ENCODE peak calls at places on chromosomes 5 and 9, in nine cellular contexts. One of them, this sample, is unnamed.

GRCh38 chr9:74277532-74277931 is 219.6 kb upstream of the RORB start:
- DNase-seq in cardiac fibroblast: no peak
- DNase-seq in mesothelial cell of epicardium: no peak
- DNase-seq in Calu3: no peak
- DNase-seq in stomach: no peak
- DNase-seq in GM13977: peak
- DNase-seq in mammary epithelial cell: no peak
- DNase-seq in Peyer's patch: no peak
- DNase-seq in A549: no peak
- DNase-seq in this sample: no peak

GRCh38 chr9:104858846-104859245 is 69.1 kb downstream of the ABCA1 start:
- DNase-seq in cardiac fibroblast: peak
- DNase-seq in mesothelial cell of epicardium: no peak
- DNase-seq in Calu3: no peak
- DNase-seq in stomach: no peak
- DNase-seq in GM13977: no peak
- DNase-seq in mammary epithelial cell: no peak
- DNase-seq in Peyer's patch: no peak
- DNase-seq in A549: no peak
- DNase-seq in this sample: no peak

GRCh38 chr9:120882935-120883607 is 6.1 kb upstream of the PHF19 start:
- DNase-seq in cardiac fibroblast: no peak
- DNase-seq in mesothelial cell of epicardium: no peak
- DNase-seq in Calu3: peak
- DNase-seq in stomach: no peak
- DNase-seq in GM13977: no peak
- DNase-seq in mammary epithelial cell: peak
- DNase-seq in Peyer's patch: no peak
- DNase-seq in A549: no peak
- DNase-seq in this sample: no peak

GRCh38 chr9:19087601-19088000 is 15.1 kb downstream of the HAUS6 start:
- DNase-seq in cardiac fibroblast: peak
- DNase-seq in mesothelial cell of epicardium: no peak
- DNase-seq in Calu3: peak
- DNase-seq in stomach: no peak
- DNase-seq in GM13977: no peak
- DNase-seq in mammary epithelial cell: peak
- DNase-seq in Peyer's patch: peak
- DNase-seq in A549: no peak
- DNase-seq in this sample: peak

GRCh38 chr5:38808666-38809343 is 37.0 kb upstream of the OSMR start:
- DNase-seq in cardiac fibroblast: no peak
- DNase-seq in mesothelial cell of epicardium: no peak
- DNase-seq in Calu3: no peak
- DNase-seq in stomach: no peak
- DNase-seq in GM13977: no peak
- DNase-seq in mammary epithelial cell: no peak
- DNase-seq in Peyer's patch: no peak
- DNase-seq in A549: no peak
- DNase-seq in this sample: no peak

GRCh38 chr5:35819656-35820055 is 37.0 kb upstream of the IL7R start:
- DNase-seq in cardiac fibroblast: no peak
- DNase-seq in mesothelial cell of epicardium: no peak
- DNase-seq in Calu3: no peak
- DNase-seq in stomach: no peak
- DNase-seq in GM13977: no peak
- DNase-seq in mammary epithelial cell: no peak
- DNase-seq in Peyer's patch: no peak
- DNase-seq in A549: no peak
- DNase-seq in this sample: no peak

GRCh38 chr5:66933066-66933465 is 263.5 kb downstream of the CD180 start:
- DNase-seq in cardiac fibroblast: peak
- DNase-seq in mesothelial cell of epicardium: no peak
- DNase-seq in Calu3: no peak
- DNase-seq in stomach: no peak
- DNase-seq in GM13977: no peak
- DNase-seq in mammary epithelial cell: peak
- DNase-seq in Peyer's patch: no peak
- DNase-seq in A549: no peak
- DNase-seq in this sample: peak

GRCh38 chr5:14366763-14367162 is 214.8 kb upstream of the OTULINL start:
- DNase-seq in cardiac fibroblast: no peak
- DNase-seq in mesothelial cell of epicardium: no peak
- DNase-seq in Calu3: no peak
- DNase-seq in stomach: no peak
- DNase-seq in GM13977: no peak
- DNase-seq in mammary epithelial cell: no peak
- DNase-seq in Peyer's patch: no peak
- DNase-seq in A549: no peak
- DNase-seq in this sample: no peak

GRCh38 chr5:141135030-141135717 is at the start of gene PCDHB5:
- DNase-seq in cardiac fibroblast: peak
- DNase-seq in mesothelial cell of epicardium: no peak
- DNase-seq in Calu3: no peak
- DNase-seq in stomach: no peak
- DNase-seq in GM13977: no peak
- DNase-seq in mammary epithelial cell: no peak
- DNase-seq in Peyer's patch: no peak
- DNase-seq in A549: peak
- DNase-seq in this sample: no peak

GRCh38 chr5:135162661-135163265 is 128.7 kb upstream of the PITX1 start:
- DNase-seq in cardiac fibroblast: no peak
- DNase-seq in mesothelial cell of epicardium: no peak
- DNase-seq in Calu3: no peak
- DNase-seq in stomach: no peak
- DNase-seq in GM13977: no peak
- DNase-seq in mammary epithelial cell: no peak
- DNase-seq in Peyer's patch: no peak
- DNase-seq in A549: no peak
- DNase-seq in this sample: no peak

GRCh38 chr9:34365282-34365681 is 11.4 kb downstream of the MYORG start:
- DNase-seq in cardiac fibroblast: no peak
- DNase-seq in mesothelial cell of epicardium: no peak
- DNase-seq in Calu3: no peak
- DNase-seq in stomach: no peak
- DNase-seq in GM13977: no peak
- DNase-seq in mammary epithelial cell: no peak
- DNase-seq in Peyer's patch: no peak
- DNase-seq in A549: no peak
- DNase-seq in this sample: no peak

GRCh38 chr9:123316053-123316718 is 39.8 kb upstream of the CRB2 start:
- DNase-seq in cardiac fibroblast: no peak
- DNase-seq in mesothelial cell of epicardium: no peak
- DNase-seq in Calu3: no peak
- DNase-seq in stomach: no peak
- DNase-seq in GM13977: no peak
- DNase-seq in mammary epithelial cell: no peak
- DNase-seq in Peyer's patch: peak
- DNase-seq in A549: no peak
- DNase-seq in this sample: no peak

GRCh38 chr5:95733100-95733499 is 2.0 kb downstream of the RHOBTB3 start:
- DNase-seq in cardiac fibroblast: no peak
- DNase-seq in mesothelial cell of epicardium: no peak
- DNase-seq in Calu3: no peak
- DNase-seq in stomach: no peak
- DNase-seq in GM13977: no peak
- DNase-seq in mammary epithelial cell: no peak
- DNase-seq in Peyer's patch: no peak
- DNase-seq in A549: no peak
- DNase-seq in this sample: no peak

GRCh38 chr5:95734156-95734555 is 3.0 kb downstream of the RHOBTB3 start:
- DNase-seq in cardiac fibroblast: no peak
- DNase-seq in mesothelial cell of epicardium: no peak
- DNase-seq in Calu3: no peak
- DNase-seq in stomach: no peak
- DNase-seq in GM13977: no peak
- DNase-seq in mammary epithelial cell: no peak
- DNase-seq in Peyer's patch: no peak
- DNase-seq in A549: no peak
- DNase-seq in this sample: no peak

GRCh38 chr5:95730730-95731570 is at the start of gene RHOBTB3:
- DNase-seq in cardiac fibroblast: peak
- DNase-seq in mesothelial cell of epicardium: peak
- DNase-seq in Calu3: peak
- DNase-seq in stomach: peak
- DNase-seq in GM13977: peak
- DNase-seq in mammary epithelial cell: peak
- DNase-seq in Peyer's patch: peak
- DNase-seq in A549: peak
- DNase-seq in this sample: peak

GRCh38 chr5:95730011-95730700 is 980 bp upstream of the RHOBTB3 start:
- DNase-seq in cardiac fibroblast: no peak
- DNase-seq in mesothelial cell of epicardium: no peak
- DNase-seq in Calu3: no peak
- DNase-seq in stomach: no peak
- DNase-seq in GM13977: no peak
- DNase-seq in mammary epithelial cell: no peak
- DNase-seq in Peyer's patch: no peak
- DNase-seq in A549: no peak
- DNase-seq in this sample: no peak

DNA sequence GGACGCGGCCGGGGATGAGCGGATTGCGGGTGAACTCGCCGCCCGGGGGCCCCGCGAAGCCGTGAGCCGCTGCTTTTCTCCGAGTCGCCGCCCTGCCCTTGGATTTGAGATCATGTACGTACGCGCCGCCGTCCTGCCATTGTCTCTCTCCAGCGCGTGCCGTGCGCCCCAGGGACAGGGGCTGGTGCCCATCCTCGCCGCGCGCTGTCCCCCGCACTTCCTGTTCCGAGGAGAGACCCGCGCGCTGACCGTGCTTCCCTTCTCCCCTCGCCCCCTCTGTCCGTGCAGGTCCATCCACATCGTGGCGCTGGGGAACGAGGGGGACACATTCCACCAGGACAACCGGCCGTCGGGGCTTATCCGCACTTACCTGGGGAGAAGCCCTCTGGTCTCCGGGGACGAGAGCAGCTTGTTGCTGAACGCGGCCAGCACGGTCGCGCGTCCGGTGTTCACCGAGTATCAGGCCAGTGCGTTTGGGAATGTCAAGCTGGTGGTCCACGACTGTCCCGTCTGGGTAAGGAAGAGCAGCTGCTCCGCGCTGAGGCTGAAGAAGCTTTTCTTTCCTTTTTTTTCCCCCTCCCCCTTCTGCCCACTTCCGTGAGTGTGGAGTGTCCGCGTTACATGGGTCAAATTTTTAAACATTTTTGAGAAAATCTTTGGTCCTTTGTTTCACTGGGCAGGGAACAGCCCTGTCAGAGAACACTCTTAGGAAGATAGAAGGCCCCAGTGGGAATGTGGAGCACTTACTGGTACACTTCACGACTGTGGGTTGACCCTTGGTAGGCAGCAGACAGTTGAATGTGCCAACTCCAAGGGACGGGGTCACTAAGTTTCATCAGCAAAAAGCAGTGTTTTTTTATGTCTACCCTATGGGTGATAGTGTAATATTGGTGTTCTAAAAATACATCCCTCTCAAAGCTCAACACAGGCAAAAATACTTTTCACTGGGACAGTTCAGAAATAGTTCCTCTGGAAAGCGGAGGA is 727 bp downstream of the RHOBTB3 start:
- DNase-seq in cardiac fibroblast: peak
- DNase-seq in mesothelial cell of epicardium: peak
- DNase-seq in Calu3: peak
- DNase-seq in stomach: peak
- DNase-seq in GM13977: peak
- DNase-seq in mammary epithelial cell: peak
- DNase-seq in Peyer's patch: peak
- DNase-seq in A549: peak
- DNase-seq in this sample: peak
- TF ChIP-seq CTCF in cardiac fibroblast: no peak
- TF ChIP-seq CTCF in mesothelial cell of epicardium: no peak
- TF ChIP-seq CTCF in Calu3: no peak
- TF ChIP-seq CTCF in stomach: no peak
- TF ChIP-seq CTCF in GM13977: no peak
- TF ChIP-seq CTCF in mammary epithelial cell: no peak
- TF ChIP-seq CTCF in Peyer's patch: no peak
- TF ChIP-seq CTCF in A549: no peak
- TF ChIP-seq CTCF in this sample: no peak

GRCh38 chr5:52562473-52562872 is 225.2 kb upstream of the ITGA1 start:
- DNase-seq in cardiac fibroblast: no peak
- DNase-seq in mesothelial cell of epicardium: no peak
- DNase-seq in Calu3: no peak
- DNase-seq in stomach: no peak
- DNase-seq in GM13977: no peak
- DNase-seq in mammary epithelial cell: no peak
- DNase-seq in Peyer's patch: no peak
- DNase-seq in A549: no peak
- DNase-seq in this sample: no peak

GRCh38 chr5:52564594-52564993 is 223.1 kb upstream of the ITGA1 start:
- DNase-seq in cardiac fibroblast: no peak
- DNase-seq in mesothelial cell of epicardium: no peak
- DNase-seq in Calu3: no peak
- DNase-seq in stomach: no peak
- DNase-seq in GM13977: no peak
- DNase-seq in mammary epithelial cell: no peak
- DNase-seq in Peyer's patch: no peak
- DNase-seq in A549: no peak
- DNase-seq in this sample: no peak

DNA sequence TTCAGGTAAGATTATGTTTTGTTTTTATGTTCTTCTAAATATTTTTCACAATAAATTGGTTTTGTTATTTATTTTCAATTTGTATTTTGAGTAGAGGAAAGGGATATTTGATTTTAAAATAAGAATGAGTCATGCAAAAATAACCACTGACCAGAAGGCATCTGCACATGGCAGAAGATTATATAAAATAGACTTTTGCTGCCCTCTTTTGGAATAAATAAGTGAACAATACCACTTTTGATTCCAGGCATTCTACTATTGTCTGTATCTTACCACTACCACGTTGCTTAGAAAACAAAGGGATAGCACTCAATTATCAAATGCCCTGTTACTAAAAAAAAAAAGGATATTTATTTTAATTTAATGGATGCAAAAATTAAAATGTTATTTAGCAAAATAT is 227.3 kb upstream of the ITGA1 start:
- DNase-seq in cardiac fibroblast: no peak
- DNase-seq in mesothelial cell of epicardium: no peak
- DNase-seq in Calu3: no peak
- DNase-seq in stomach: no peak
- DNase-seq in GM13977: no peak
- DNase-seq in mammary epithelial cell: peak
- DNase-seq in Peyer's patch: no peak
- DNase-seq in A549: no peak
- DNase-seq in this sample: peak
- TF ChIP-seq CTCF in cardiac fibroblast: no peak
- TF ChIP-seq CTCF in mesothelial cell of epicardium: peak
- TF ChIP-seq CTCF in Calu3: peak
- TF ChIP-seq CTCF in stomach: no peak
- TF ChIP-seq CTCF in GM13977: no peak
- TF ChIP-seq CTCF in mammary epithelial cell: peak
- TF ChIP-seq CTCF in Peyer's patch: no peak
- TF ChIP-seq CTCF in A549: no peak
- TF ChIP-seq CTCF in this sample: peak

GRCh38 chr5:45521067-45521466 is 175.1 kb downstream of the HCN1 start:
- DNase-seq in cardiac fibroblast: peak
- DNase-seq in mesothelial cell of epicardium: no peak
- DNase-seq in Calu3: peak
- DNase-seq in stomach: no peak
- DNase-seq in GM13977: no peak
- DNase-seq in mammary epithelial cell: no peak
- DNase-seq in Peyer's patch: no peak
- DNase-seq in A549: no peak
- DNase-seq in this sample: peak
- TF ChIP-seq CTCF in cardiac fibroblast: no peak
- TF ChIP-seq CTCF in mesothelial cell of epicardium: no peak
- TF ChIP-seq CTCF in Calu3: peak
- TF ChIP-seq CTCF in stomach: no peak
- TF ChIP-seq CTCF in GM13977: peak
- TF ChIP-seq CTCF in mammary epithelial cell: no peak
- TF ChIP-seq CTCF in Peyer's patch: peak
- TF ChIP-seq CTCF in A549: no peak
- TF ChIP-seq CTCF in this sample: peak

GRCh38 chr5:138337685-138338410 is at the start of gene FAM53C:
- DNase-seq in cardiac fibroblast: peak
- DNase-seq in mesothelial cell of epicardium: peak
- DNase-seq in Calu3: peak
- DNase-seq in stomach: peak
- DNase-seq in GM13977: peak
- DNase-seq in mammary epithelial cell: peak
- DNase-seq in Peyer's patch: peak
- DNase-seq in A549: peak
- DNase-seq in this sample: peak
- TF ChIP-seq CTCF in cardiac fibroblast: no peak
- TF ChIP-seq CTCF in mesothelial cell of epicardium: no peak
- TF ChIP-seq CTCF in Calu3: no peak
- TF ChIP-seq CTCF in stomach: no peak
- TF ChIP-seq CTCF in GM13977: no peak
- TF ChIP-seq CTCF in mammary epithelial cell: no peak
- TF ChIP-seq CTCF in Peyer's patch: peak
- TF ChIP-seq CTCF in A549: no peak
- TF ChIP-seq CTCF in this sample: no peak